ENCODE peak calls at places on chromosomes 3 and 15, in nine cellular contexts. S, M, Q, Z, X, Y, B, D and E are unnamed samples.

GRCh38 chr3:158683216-158683975 is 10.9 kb upstream of the LXN start:
- DNase-seq in Y (no peak), D (peak), M (no peak), B (no peak), Z (no peak), Q (peak), S (no peak), X (no peak), E (no peak)

GRCh38 chr3:155386817-155387403 is 93.4 kb upstream of the STRIT1 start:
- DNase-seq in Z (peak), Y (no peak), D (no peak), B (no peak), Q (no peak), S (no peak), X (no peak), M (no peak), E (no peak)

GRCh38 chr3:142495103-142495502 is 47.3 kb upstream of the XRN1 start:
- DNase-seq in S (no peak), Y (no peak), M (no peak), X (no peak), D (no peak), Q (peak), B (no peak), Z (no peak), E (no peak)

GRCh38 chr3:187765342-187765741 is 20.1 kb upstream of the BCL6 start:
- DNase-seq in X (no peak), Y (no peak), Z (no peak), M (no peak), S (no peak), D (no peak), Q (peak), B (no peak), E (no peak)

GRCh38 chr3:164794099-164794498 is 284.2 kb downstream of the SI start:
- DNase-seq in Z (no peak), D (no peak), B (no peak), X (no peak), S (no peak), Y (no peak), Q (no peak), M (no peak), E (no peak)

GRCh38 chr3:31167666-31168065 is 273.2 kb upstream of the GADL1 start:
- DNase-seq in D (no peak), X (no peak), Y (no peak), B (no peak), Z (no peak), Q (peak), M (no peak), S (no peak), E (no peak)

GRCh38 chr15:38559131-38559530 is 5.5 kb downstream of the RASGRP1 start:
- DNase-seq in D (no peak), Z (peak), X (no peak), S (no peak), Y (no peak), Q (peak), B (no peak), M (no peak), E (no peak)

GRCh38 chr15:65939901-65940617 is 70.8 kb downstream of the RAB11A start:
- DNase-seq in B (no peak), M (no peak), D (peak), S (no peak), X (peak), Z (no peak), Q (peak), Y (no peak), E (no peak)

GRCh38 chr15:82850731-82851130 is 41.3 kb downstream of the WHAMM start:
- DNase-seq in Q (no peak), S (no peak), D (no peak), B (no peak), Y (no peak), Z (peak), X (no peak), M (no peak), E (no peak)

GRCh38 chr15:91867581-91868026 is 14.1 kb downstream of the SLCO3A1 start:
- DNase-seq in Q (peak), S (no peak), Y (no peak), B (no peak), X (peak), D (no peak), Z (no peak), M (no peak), E (peak)

GRCh38 chr3:97817965-97818364 is 3.8 kb upstream of the CRYBG3 start:
- DNase-seq in M (no peak), Z (no peak), Q (no peak), Y (no peak), S (peak), D (no peak), B (no peak), X (no peak), E (peak)

GRCh38 chr3:182793663-182794454 is 555 bp downstream of the ATP11B start:
- DNase-seq in B (peak), Z (peak), D (no peak), X (peak), Y (peak), Q (peak), M (no peak), S (no peak), E (peak)

GRCh38 chr3:155744626-155745324 is at the start of gene PLCH1:
- DNase-seq in M (peak), X (peak), S (no peak), Q (peak), Y (peak), D (no peak), B (peak), Z (peak), E (peak)